ENCODE peak calls at places on chromosomes 1 and 21, in four cellular contexts. One of them, this sample, is unnamed.

GRCh38 chr1:117544509-117545109 is 61.2 kb upstream of the TENT5C start:
- DNase-seq in endodermal cell: no peak
- DNase-seq in kidney: no peak
- DNase-seq in Karpas-422: no peak
- DNase-seq in this sample: no peak

GRCh38 chr21:31660134-31660565 is 657 bp downstream of the SOD1 start:
- DNase-seq in endodermal cell: peak; percentile 75
- DNase-seq in kidney: peak; percentile 84
- DNase-seq in Karpas-422: peak; percentile 67
- DNase-seq in this sample: no peak

GRCh38 chr1:183416850-183417690 is 1.1 kb downstream of the NMNAT2 start:
- DNase-seq in endodermal cell: peak; percentile 95
- DNase-seq in Karpas-422: no peak
- DNase-seq in kidney: peak; percentile 83
- DNase-seq in this sample: peak; percentile 82

GRCh38 chr1:91308544-91308943 is 96.1 kb downstream of the HFM1 start:
- DNase-seq in kidney: no peak
- DNase-seq in endodermal cell: no peak
- DNase-seq in Karpas-422: no peak
- DNase-seq in this sample: no peak

GRCh38 chr1:2555634-2556276 is 416 bp upstream of the TNFRSF14 start:
- DNase-seq in endodermal cell: no peak
- DNase-seq in kidney: peak; percentile 97
- DNase-seq in Karpas-422: no peak
- DNase-seq in this sample: peak; percentile 94

GRCh38 chr1:217059401-217059800 is 336.2 kb upstream of the ESRRG start:
- DNase-seq in kidney: no peak
- DNase-seq in Karpas-422: no peak
- DNase-seq in endodermal cell: no peak
- DNase-seq in this sample: no peak

GRCh38 chr1:228988655-228989054 is 253.4 kb downstream of the RHOU start:
- DNase-seq in Karpas-422: no peak
- DNase-seq in endodermal cell: no peak
- DNase-seq in kidney: no peak
- DNase-seq in this sample: no peak

GRCh38 chr1:185155600-185156320 is 993 bp downstream of the TRMT1L start:
- DNase-seq in kidney: no peak
- DNase-seq in Karpas-422: peak; percentile 72
- DNase-seq in endodermal cell: no peak
- DNase-seq in this sample: no peak

GRCh38 chr1:17009706-17010105 is 2.0 kb downstream of the ATP13A2 start:
- DNase-seq in endodermal cell: no peak
- DNase-seq in kidney: peak; percentile 53
- DNase-seq in Karpas-422: no peak
- DNase-seq in this sample: no peak

GRCh38 chr1:179708434-179709195 is 34.5 kb upstream of the FAM163A start:
- DNase-seq in endodermal cell: no peak
- DNase-seq in Karpas-422: no peak
- DNase-seq in kidney: no peak
- DNase-seq in this sample: no peak

GRCh38 chr1:24558902-24559791 is 3.3 kb downstream of the NCMAP start:
- DNase-seq in Karpas-422: no peak
- DNase-seq in endodermal cell: peak; percentile 82
- DNase-seq in kidney: peak; percentile 87
- DNase-seq in this sample: peak; percentile 87

GRCh38 chr21:9008636-9009035 is 1512.7 kb upstream of the TPTE start:
- DNase-seq in kidney: no peak
- DNase-seq in endodermal cell: no peak
- DNase-seq in Karpas-422: peak; percentile 38
- DNase-seq in this sample: no peak

This sample was measured in upper lobe of right lung.